ENCODE peak calls at places on chromosomes 2 and 18, in eight cellular contexts. Q, I, A, T, V, F, N and J are unnamed samples.

GRCh38 chr2:109275120-109276040 is 146.4 kb downstream of the SH3RF3 start:
- DNase-seq in Q (no peak), I (no peak), A (no peak), T (no peak), V (no peak), F (no peak), N (no peak), J (no peak)

GRCh38 chr2:183389546-183390080 is 265.4 kb downstream of the NUP35 start:
- DNase-seq in Q (no peak), I (no peak), A (no peak), T (no peak), V (no peak), F (no peak), N (no peak), J (no peak)

GRCh38 chr2:121211251-121211650 is 73.8 kb downstream of the TFCP2L1 start:
- DNase-seq in Q (no peak), I (no peak), A (peak), T (no peak), V (no peak), F (no peak), N (no peak), J (no peak)

GRCh38 chr2:113886479-113887383 is 3.2 kb upstream of the ACTR3 start:
- DNase-seq in Q (peak), I (no peak), A (peak), T (no peak), V (no peak), F (no peak), N (no peak), J (peak)

GRCh38 chr2:232260075-232260474 is 118.5 kb upstream of the ALPP start:
- DNase-seq in Q (no peak), I (no peak), A (no peak), T (no peak), V (no peak), F (no peak), N (no peak), J (peak)

GRCh38 chr2:145412155-145412554 is 892.2 kb upstream of the ZEB2 start:
- DNase-seq in Q (no peak), I (no peak), A (no peak), T (no peak), V (no peak), F (no peak), N (no peak), J (no peak)

GRCh38 chr2:26172866-26173595 is at the start of gene GAREM2:
- DNase-seq in Q (peak), I (peak), A (no peak), T (no peak), V (no peak), F (no peak), N (peak), J (no peak)

GRCh38 chr2:72131916-72132841 is 15.5 kb downstream of the CYP26B1 start:
- DNase-seq in Q (peak), I (no peak), A (no peak), T (no peak), V (no peak), F (no peak), N (no peak), J (no peak)

GRCh38 chr2:68747918-68748317 is 13.3 kb downstream of the ARHGAP25 start:
- DNase-seq in Q (peak), I (no peak), A (no peak), T (no peak), V (no peak), F (no peak), N (no peak), J (no peak)

GRCh38 chr18:80067321-80067720 is 33.1 kb downstream of the RBFA start:
- DNase-seq in Q (no peak), I (no peak), A (no peak), T (no peak), V (no peak), F (no peak), N (no peak), J (no peak)

GRCh38 chr2:194545978-194546377 is 1111.0 kb upstream of the SLC39A10 start:
- DNase-seq in Q (no peak), I (no peak), A (no peak), T (no peak), V (no peak), F (no peak), N (no peak), J (peak)

GRCh38 chr18:23281626-23282436 is 146.5 kb downstream of the CABLES1 start:
- DNase-seq in Q (no peak), I (no peak), A (no peak), T (no peak), V (no peak), F (no peak), N (no peak), J (peak)

GRCh38 chr2:145919507-145919906 is 1399.6 kb upstream of the ZEB2 start:
- DNase-seq in Q (no peak), I (no peak), A (no peak), T (no peak), V (no peak), F (no peak), N (no peak), J (no peak)

GRCh38 chr2:168814939-168815907 is 12.8 kb downstream of the NOSTRIN start:
- DNase-seq in Q (no peak), I (no peak), A (no peak), T (no peak), V (no peak), F (no peak), N (no peak), J (no peak)

GRCh38 chr2:61658841-61659780 is 121.0 kb upstream of the XPO1 start:
- DNase-seq in Q (no peak), I (peak), A (no peak), T (no peak), V (no peak), F (no peak), N (peak), J (peak)

GRCh38 chr2:105243961-105244360 is 2.4 kb downstream of the GPR45 start:
- DNase-seq in Q (no peak), I (no peak), A (no peak), T (no peak), V (no peak), F (peak), N (peak), J (no peak)

GRCh38 chr2:121287146-121287798 is 2.3 kb upstream of the TFCP2L1 start:
- DNase-seq in Q (no peak), I (no peak), A (no peak), T (no peak), V (no peak), F (no peak), N (no peak), J (no peak)

GRCh38 chr2:226313071-226313470 is 486.5 kb downstream of the IRS1 start:
- DNase-seq in Q (no peak), I (no peak), A (no peak), T (no peak), V (no peak), F (no peak), N (no peak), J (no peak)

GRCh38 chr2:37020212-37020886 is 54.0 kb upstream of the STRN start:
- DNase-seq in Q (no peak), I (no peak), A (peak), T (no peak), V (no peak), F (no peak), N (no peak), J (peak)

GRCh38 chr2:128314026-128314347 is 4.7 kb downstream of the HS6ST1 start:
- DNase-seq in Q (peak), I (no peak), A (no peak), T (no peak), V (peak), F (no peak), N (no peak), J (no peak)

GRCh38 chr2:229582151-229582550 is 132.2 kb downstream of the DNER start:
- DNase-seq in Q (no peak), I (no peak), A (no peak), T (no peak), V (no peak), F (no peak), N (no peak), J (no peak)

GRCh38 chr2:179715196-179715595 is 146.2 kb downstream of the ZNF385B start:
- DNase-seq in Q (no peak), I (no peak), A (no peak), T (no peak), V (no peak), F (no peak), N (no peak), J (no peak)

GRCh38 chr2:60707750-60708371 is 48.2 kb upstream of the PAPOLG start:
- DNase-seq in Q (peak), I (peak), A (no peak), T (no peak), V (no peak), F (no peak), N (peak), J (peak)

GRCh38 chr2:203722411-203722810 is 16.0 kb downstream of the CD28 start:
- DNase-seq in Q (no peak), I (no peak), A (no peak), T (peak), V (no peak), F (no peak), N (no peak), J (peak)

GRCh38 chr2:223668302-223668998 is 66.3 kb upstream of the SCG2 start:
- DNase-seq in Q (no peak), I (no peak), A (no peak), T (no peak), V (no peak), F (no peak), N (no peak), J (peak)

GRCh38 chr18:14964002-14964401 is 216.0 kb downstream of the ANKRD30B start:
- DNase-seq in Q (no peak), I (no peak), A (no peak), T (no peak), V (no peak), F (no peak), N (no peak), J (no peak)

GRCh38 chr18:48002933-48003365 is 72.5 kb upstream of the SMAD2 start:
- DNase-seq in Q (no peak), I (no peak), A (peak), T (no peak), V (no peak), F (no peak), N (no peak), J (peak)

GRCh38 chr18:34789768-34790344 is 79.8 kb downstream of the DTNA start:
- DNase-seq in Q (no peak), I (no peak), A (no peak), T (no peak), V (no peak), F (no peak), N (no peak), J (no peak)

GRCh38 chr2:219605607-219605954 is 7.9 kb downstream of the STK11IP start:
- DNase-seq in Q (no peak), I (no peak), A (no peak), T (no peak), V (no peak), F (no peak), N (no peak), J (no peak)

GRCh38 chr2:125588780-125589179 is 1067.2 kb upstream of the GYPC start:
- DNase-seq in Q (no peak), I (no peak), A (no peak), T (no peak), V (no peak), F (no peak), N (no peak), J (no peak)

GRCh38 chr2:150522269-150522668 is 34.8 kb upstream of the RND3 start:
- DNase-seq in Q (no peak), I (no peak), A (no peak), T (no peak), V (no peak), F (no peak), N (no peak), J (no peak)

GRCh38 chr2:28753043-28753683 is 1.5 kb downstream of the PPP1CB start:
- DNase-seq in Q (no peak), I (no peak), A (peak), T (no peak), V (peak), F (no peak), N (peak), J (peak)

GRCh38 chr2:74205586-74205985 is 7.2 kb downstream of the MTHFD2 start:
- DNase-seq in Q (peak), I (no peak), A (peak), T (no peak), V (no peak), F (no peak), N (no peak), J (no peak)

GRCh38 chr2:147352294-147352693 is 492.5 kb upstream of the ACVR2A start:
- DNase-seq in Q (no peak), I (no peak), A (no peak), T (peak), V (no peak), F (peak), N (no peak), J (no peak)

GRCh38 chr2:2033691-2034090 is 289.4 kb upstream of the PXDN start:
- DNase-seq in Q (no peak), I (no peak), A (no peak), T (no peak), V (no peak), F (no peak), N (no peak), J (no peak)

GRCh38 chr2:75994759-75995158 is 284.0 kb upstream of the GCFC2 start:
- DNase-seq in Q (no peak), I (no peak), A (no peak), T (no peak), V (no peak), F (no peak), N (no peak), J (no peak)